ENCODE peak calls at places on chromosomes 1 and 21, in seven cellular contexts. H is OCI-M1; C is stimulated activated CD4-positive, alpha-beta T cell treated with anti-CD3 and anti-CD28 coated beads, Interleukin-2, amount 100 ng/mL, for 48 hours; G is anterior cingulate cortex; N is omental fat pad; U is Kasumi-1; Z is NCI-H1105. F is an unnamed sample.

GRCh38 chr1:61638296-61638695 is 86.6 kb downstream of the TM2D1 start:
- DNase-seq in U (no peak), N (no peak), Z (no peak), H (no peak), C (no peak), G (no peak), F (no peak)

GRCh38 chr21:36927718-36928117 is 38.8 kb downstream of the HLCS start:
- DNase-seq in G (peak), N (peak), C (peak), U (peak), H (peak), Z (peak), F (peak)

GRCh38 chr1:115495111-115495510 is 146.7 kb upstream of the VANGL1 start:
- DNase-seq in N (no peak), Z (no peak), H (no peak), G (no peak), C (no peak), U (no peak), F (no peak)

GRCh38 chr1:157231844-157232550 is 93.8 kb upstream of the ETV3 start:
- DNase-seq in C (no peak), N (no peak), H (no peak), G (no peak), Z (no peak), U (no peak), F (no peak)

GRCh38 chr1:16300436-16300835 is 51.8 kb downstream of the FBXO42 start:
- DNase-seq in Z (no peak), N (no peak), H (no peak), C (no peak), G (no peak), U (no peak), F (no peak)

GRCh38 chr21:42983869-42984268 is 9.5 kb downstream of the PKNOX1 start:
- DNase-seq in U (no peak), C (no peak), N (no peak), H (no peak), G (no peak), Z (no peak), F (no peak)

GRCh38 chr1:37479255-37480124 is 5.1 kb downstream of the ZC3H12A start:
- DNase-seq in Z (no peak), C (peak), U (peak), G (no peak), N (peak), H (peak), F (peak)

GRCh38 chr1:86200901-86201300 is 44.3 kb upstream of the COL24A1 start:
- DNase-seq in N (no peak), Z (no peak), C (no peak), U (no peak), G (no peak), H (no peak), F (no peak)

GRCh38 chr1:28246427-28246832 is 10.5 kb downstream of the ATP5IF1 start:
- DNase-seq in U (peak), Z (no peak), N (no peak), H (peak), C (no peak), G (no peak), F (peak)

GRCh38 chr1:234885601-234886000 is 243.0 kb downstream of the TOMM20 start:
- DNase-seq in U (no peak), C (no peak), Z (no peak), N (no peak), G (no peak), H (no peak), F (no peak)

GRCh38 chr1:92446990-92447681 is 39.6 kb downstream of the GFI1 start:
- DNase-seq in H (peak), C (no peak), G (no peak), U (no peak), N (no peak), Z (no peak), F (peak)

GRCh38 chr1:192603218-192603787 is 27.7 kb downstream of the RGS1 start:
- DNase-seq in G (no peak), N (no peak), C (no peak), H (no peak), Z (no peak), U (no peak), F (no peak)

GRCh38 chr21:41861987-41862386 is 17.2 kb downstream of the PRDM15 start:
- DNase-seq in H (no peak), G (no peak), Z (no peak), C (no peak), U (no peak), N (no peak), F (no peak)

GRCh38 chr21:31184462-31184861 is 146.2 kb upstream of the KRTAP19-8 start:
- DNase-seq in N (no peak), Z (no peak), U (no peak), G (no peak), C (peak), H (no peak), F (peak)

GRCh38 chr1:5164155-5164554 is 509.7 kb downstream of the AJAP1 start:
- DNase-seq in Z (no peak), H (peak), G (no peak), U (no peak), N (no peak), C (no peak), F (no peak)

GRCh38 chr1:114320586-114320985 is 166.9 kb upstream of the SYT6 start:
- DNase-seq in Z (no peak), U (no peak), H (no peak), G (no peak), N (no peak), C (no peak), F (no peak)

GRCh38 chr1:241648159-241648558 is 3.9 kb upstream of the WDR64 start:
- DNase-seq in C (no peak), U (no peak), N (no peak), H (no peak), G (no peak), Z (no peak), F (no peak)

GRCh38 chr1:15275921-15276683 is 29.1 kb downstream of the FHAD1 start:
- DNase-seq in N (no peak), G (no peak), C (no peak), H (no peak), Z (no peak), U (no peak), F (no peak)

GRCh38 chr1:23931481-23931880 is 18.3 kb upstream of the CNR2 start:
- DNase-seq in N (no peak), G (no peak), H (no peak), C (no peak), Z (no peak), U (no peak), F (no peak)

GRCh38 chr1:245108251-245108650 is 46.5 kb upstream of the KIF26B start:
- DNase-seq in H (no peak), U (no peak), N (no peak), C (no peak), G (no peak), Z (no peak), F (no peak)

GRCh38 chr1:120178799-120179419 is 2.6 kb upstream of the SEC22B start:
- DNase-seq in C (no peak), U (no peak), N (no peak), Z (no peak), G (no peak), H (peak), F (no peak)

GRCh38 chr1:69862906-69863305 is 295.2 kb downstream of the LRRC7 start:
- DNase-seq in H (no peak), Z (no peak), G (no peak), C (no peak), U (no peak), N (no peak), F (no peak)

GRCh38 chr21:17725339-17725738 is 93.8 kb downstream of the C21orf91 start:
- DNase-seq in N (no peak), H (no peak), Z (peak), U (no peak), C (no peak), G (no peak), F (no peak)

GRCh38 chr1:9455487-9456237 is 83.6 kb upstream of the SLC25A33 start:
- DNase-seq in H (peak), N (no peak), C (peak), Z (peak), U (peak), G (no peak), F (peak)

GRCh38 chr21:42696026-42696380 is 42.6 kb downstream of the PDE9A start:
- DNase-seq in Z (no peak), C (no peak), H (no peak), U (no peak), G (no peak), N (no peak), F (no peak)

GRCh38 chr1:232726048-232726779 is 79.0 kb upstream of the MAP10 start:
- DNase-seq in H (peak), N (no peak), G (no peak), C (no peak), U (peak), Z (no peak), F (peak)

GRCh38 chr1:185759061-185759460 is 24.9 kb downstream of the HMCN1 start:
- DNase-seq in N (no peak), U (no peak), Z (no peak), C (no peak), H (no peak), G (no peak), F (no peak)

GRCh38 chr1:45065083-45065482 is 53.0 kb downstream of the UROD start:
- DNase-seq in H (no peak), Z (no peak), C (no peak), U (no peak), G (no peak), N (no peak), F (no peak)

GRCh38 chr1:226672217-226672838 is 66.8 kb downstream of the ITPKB start:
- DNase-seq in C (no peak), H (no peak), U (no peak), Z (no peak), G (no peak), N (no peak), F (no peak)

GRCh38 chr1:211126622-211127021 is 7.3 kb downstream of the KCNH1 start:
- DNase-seq in C (no peak), U (no peak), Z (no peak), N (no peak), G (no peak), H (no peak), F (no peak)

GRCh38 chr1:109089242-109090015 is 1.1 kb upstream of the TMEM167B start:
- DNase-seq in G (peak), U (peak), Z (peak), N (no peak), C (peak), H (peak), F (peak)

GRCh38 chr1:16375521-16376359 is 8.7 kb downstream of the SZRD1 start:
- DNase-seq in H (no peak), Z (no peak), C (no peak), G (no peak), N (no peak), U (no peak), F (no peak)

GRCh38 chr1:168387781-168388760 is 107.4 kb downstream of the TBX19 start:
- DNase-seq in H (no peak), C (no peak), N (no peak), Z (no peak), G (no peak), U (no peak), F (no peak)

GRCh38 chr21:46368533-46369285 is 44.8 kb downstream of the PCNT start:
- DNase-seq in C (no peak), Z (no peak), H (peak), G (no peak), U (peak), N (no peak), F (no peak)

GRCh38 chr1:47179023-47179987 is 10.5 kb downstream of the PDZK1IP1 start:
- DNase-seq in Z (peak), G (peak), U (peak), N (peak), H (peak), C (peak), F (peak)

F was measured in NB4.